ENCODE peak calls at places on chromosomes 1 and 21, in four cellular contexts. C is mammary epithelial cell; H is CD8-positive, alpha-beta T cell; X is spleen. V is an unnamed sample. For H3K27me3, the result is how much of the 10 kb centered on the place peaks cover.

GRCh38 chr1:96365076-96365475 is 356.5 kb upstream of the PTBP2 start:
- DNase-seq in C (no peak), H (no peak), X (no peak), V (no peak)

GRCh38 chr1:38287036-38287435 is 240.4 kb upstream of the POU3F1 start:
- DNase-seq in C (no peak), H (no peak), X (no peak), V (no peak)

GRCh38 chr1:231216515-231216914 is 24.5 kb upstream of the GNPAT start:
- DNase-seq in C (peak), H (no peak), X (peak), V (no peak)

GRCh38 chr1:216910081-216910840 is 187.0 kb upstream of the ESRRG start:
- DNase-seq in C (peak), H (no peak), X (no peak), V (no peak)

GRCh38 chr21:23067672-23068071 is 2069.5 kb downstream of the NCAM2 start:
- DNase-seq in C (no peak), H (no peak), X (no peak), V (no peak)

GRCh38 chr1:10415211-10415930 is 14.9 kb upstream of the CENPS start:
- DNase-seq in C (no peak), H (no peak), X (peak), V (no peak)

GRCh38 chr1:45334308-45335245 is 5.4 kb upstream of the TOE1 start:
- DNase-seq in C (no peak), H (no peak), X (peak), V (no peak)

GRCh38 chr21:31374430-31374829 is 30.4 kb upstream of the TIAM1 start:
- DNase-seq in C (no peak), H (no peak), X (no peak), V (no peak)

GRCh38 chr1:165057956-165058355 is 298.6 kb downstream of the LMX1A start:
- DNase-seq in C (peak), H (no peak), X (no peak), V (no peak)

GRCh38 chr1:185819798-185820197 is 85.6 kb downstream of the HMCN1 start:
- DNase-seq in C (no peak), H (no peak), X (no peak), V (no peak)

GRCh38 chr1:205493241-205494085 is 11.0 kb upstream of the CDK18 start:
- DNase-seq in C (peak), H (no peak), X (no peak), V (no peak)

GRCh38 chr21:32611471-32611997 is 643 bp downstream of the CFAP298 start:
- DNase-seq in C (peak), H (peak), X (peak), V (no peak)

DNA sequence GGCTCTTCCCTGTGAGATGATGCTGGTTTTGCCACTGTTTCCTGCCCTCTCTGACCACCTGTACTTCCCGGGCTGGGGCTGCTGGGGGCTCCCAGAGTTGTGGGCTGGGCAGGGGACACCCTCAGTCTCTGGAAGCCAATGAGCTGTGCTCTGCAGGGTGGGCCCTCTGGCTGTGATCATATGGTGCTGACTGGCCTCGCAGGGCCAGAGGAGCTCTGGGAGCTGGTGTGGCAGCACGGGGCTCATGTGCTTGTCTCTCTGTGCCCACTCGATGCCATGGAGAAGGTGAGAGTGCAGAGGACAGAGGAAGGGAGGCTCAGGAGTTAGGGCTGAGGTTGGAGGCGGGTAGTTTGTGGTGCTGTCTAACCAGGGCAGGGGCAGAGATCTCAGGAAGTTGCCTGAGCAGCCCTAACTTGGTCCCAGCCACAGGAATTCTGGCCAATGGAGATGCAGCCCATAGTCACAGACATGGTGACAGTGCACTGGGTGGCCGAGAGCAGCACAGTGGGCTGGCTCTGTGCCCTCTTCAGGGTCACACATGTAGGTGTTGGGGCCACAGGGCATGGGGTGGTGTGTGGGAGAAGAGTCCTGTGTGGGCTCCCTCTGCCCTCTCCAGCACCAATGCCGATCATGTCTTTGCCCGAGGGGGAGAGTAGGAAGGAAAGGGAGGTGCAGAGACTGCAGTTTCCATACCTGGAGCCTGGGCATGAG is 5.7 kb upstream of the LGR6 start:
- DNase-seq in C (no peak), H (no peak), X (no peak), V (no peak)
- H3K27me3 ChIP-seq in C (under half), H (under half), X (under half), V (under half)

DNA sequence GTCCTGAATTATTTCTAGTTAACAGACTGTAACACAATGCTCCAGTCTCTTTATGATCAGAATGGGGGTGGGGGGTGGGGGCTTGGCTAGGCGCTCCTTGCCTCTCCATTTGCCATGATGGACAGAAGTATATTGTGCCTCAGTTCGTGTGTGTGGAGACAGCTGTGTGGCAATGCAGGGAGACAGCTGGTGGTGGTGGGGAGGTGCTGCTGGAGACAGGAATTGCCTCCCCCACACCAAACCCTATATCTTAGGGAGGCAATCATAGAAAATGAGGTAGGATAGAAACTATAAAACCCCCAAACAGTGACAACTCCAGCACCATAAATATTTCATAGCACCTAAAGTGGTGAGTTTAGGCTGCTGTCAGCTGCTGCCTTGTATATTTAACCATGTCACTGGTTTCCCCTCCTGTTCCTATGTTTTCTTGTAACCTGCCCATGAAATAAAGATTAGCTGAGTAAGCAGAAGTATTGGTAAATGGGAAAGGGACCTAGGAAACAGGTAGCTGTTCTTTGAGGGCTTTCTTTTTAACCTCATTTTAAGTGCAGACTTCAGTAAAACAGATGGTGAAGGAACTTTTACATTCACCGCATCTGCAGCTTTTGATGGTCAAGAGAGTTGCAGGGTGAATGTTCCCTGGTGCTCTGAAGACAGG is 3.4 kb downstream of the PLXNA2 start:
- DNase-seq in C (no peak), H (no peak), X (no peak), V (no peak)
- H3K4me3 ChIP-seq in C (no peak), H (no peak), X (no peak), V (no peak)

GRCh38 chr1:34155851-34156250 is 9.2 kb downstream of the CSMD2 start:
- DNase-seq in C (no peak), H (no peak), X (no peak), V (no peak)

GRCh38 chr1:34156739-34157138 is 8.3 kb downstream of the CSMD2 start:
- DNase-seq in C (no peak), H (no peak), X (no peak), V (no peak)
- H3K27me3 ChIP-seq in C (under half), H (under half), X (under half), V (under half)

GRCh38 chr1:204149635-204150565 is 1.9 kb downstream of the ETNK2 start:
- DNase-seq in C (no peak), H (no peak), X (peak), V (no peak)
- H3K4me3 ChIP-seq in C (no peak), H (no peak), X (peak), V (no peak)

DNA sequence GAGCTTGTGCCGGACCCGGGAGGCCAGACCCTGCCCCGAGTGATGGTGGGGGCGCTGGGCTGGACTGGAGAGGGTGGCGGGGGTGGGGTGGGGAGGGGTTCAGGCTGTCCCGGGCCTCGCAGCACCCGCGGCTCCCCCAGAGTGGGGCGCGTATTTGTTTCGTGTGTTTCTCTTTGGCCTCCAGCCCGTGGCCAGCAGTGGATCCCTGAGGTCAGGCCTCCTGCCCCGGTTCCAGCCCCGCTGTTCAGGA is 19.1 kb downstream of the PRXL2B start:
- DNase-seq in C (no peak), H (no peak), X (peak), V (no peak)
- H3K27me3 ChIP-seq in C (under half), H (under half), X (under half), V (under half)

DNA sequence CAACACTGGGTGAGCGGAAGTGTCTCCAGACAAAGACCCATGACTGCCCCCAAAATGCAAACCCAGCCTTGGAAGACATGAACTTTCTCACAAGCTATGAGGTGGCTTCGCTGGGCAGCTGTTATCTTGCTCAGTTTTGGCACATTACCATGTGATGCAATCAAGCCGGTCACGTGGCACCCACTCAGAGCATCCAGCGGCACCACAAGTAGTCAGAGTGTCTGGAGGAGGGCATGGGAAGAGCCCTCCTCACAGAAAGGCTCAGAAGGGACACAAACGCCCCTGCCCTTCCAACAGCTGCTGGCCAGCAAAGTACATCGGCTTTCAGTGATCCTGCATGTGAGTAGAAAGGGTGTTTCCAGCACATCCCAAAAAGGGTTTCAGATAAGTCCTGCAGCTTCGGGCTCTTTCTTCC is 145.5 kb upstream of the IRF2BP2 start:
- DNase-seq in C (no peak), H (no peak), X (no peak), V (no peak)
- H3K4me3 ChIP-seq in C (no peak), H (no peak), X (no peak), V (no peak)

GRCh38 chr1:154791292-154792278 is 78.5 kb downstream of the KCNN3 start:
- DNase-seq in C (peak), H (peak), X (peak), V (peak)
- H3K27me3 ChIP-seq in C (under half), H (under half), X (under half), V (under half)

V was measured in GM06990.